ENCODE peak calls at places on chromosome 20, in four cellular contexts. One of them, this sample, is unnamed.

GRCh38 chr20:31712564-31713311 is 9.9 kb downstream of the BCL2L1 start:
- DNase-seq in K562: no peak
- DNase-seq in HepG2: peak; percentile 95
- DNase-seq in H1: peak; percentile 55
- DNase-seq in this sample: no peak

GRCh38 chr20:59508729-59509128 is 95.6 kb upstream of the PHACTR3 start:
- DNase-seq in K562: no peak
- DNase-seq in HepG2: no peak
- DNase-seq in H1: no peak
- DNase-seq in this sample: no peak

GRCh38 chr20:53942121-53942816 is 128.1 kb downstream of the BCAS1 start:
- DNase-seq in K562: no peak
- DNase-seq in HepG2: no peak
- DNase-seq in H1: peak; percentile 63
- DNase-seq in this sample: peak; percentile 63

GRCh38 chr20:32160341-32160740 is 47.2 kb downstream of the PLAGL2 start:
- DNase-seq in K562: no peak
- DNase-seq in HepG2: no peak
- DNase-seq in H1: no peak
- DNase-seq in this sample: no peak

GRCh38 chr20:48284837-48285236 is 499.6 kb upstream of the SULF2 start:
- DNase-seq in K562: no peak
- DNase-seq in HepG2: peak; percentile 64
- DNase-seq in H1: no peak
- DNase-seq in this sample: no peak

GRCh38 chr20:53033176-53033575 is 61.0 kb downstream of the TSHZ2 start:
- DNase-seq in K562: no peak
- DNase-seq in HepG2: no peak
- DNase-seq in H1: no peak
- DNase-seq in this sample: no peak

GRCh38 chr20:396619-397431 is 11.3 kb upstream of the RBCK1 start:
- DNase-seq in K562: no peak
- DNase-seq in HepG2: peak; percentile 99
- DNase-seq in H1: no peak
- DNase-seq in this sample: no peak

GRCh38 chr20:56360133-56360898 is 1.5 kb downstream of the FAM210B start:
- DNase-seq in K562: no peak
- DNase-seq in HepG2: peak; percentile 78
- DNase-seq in H1: no peak
- DNase-seq in this sample: no peak

GRCh38 chr20:49394264-49394663 is 88.2 kb downstream of the KCNB1 start:
- DNase-seq in K562: no peak
- DNase-seq in HepG2: no peak
- DNase-seq in H1: no peak
- DNase-seq in this sample: no peak

GRCh38 chr20:48357714-48358113 is 470.1 kb downstream of the PREX1 start:
- DNase-seq in K562: no peak
- DNase-seq in HepG2: no peak
- DNase-seq in H1: no peak
- DNase-seq in this sample: no peak

GRCh38 chr20:32358883-32359632 is 927 bp downstream of the ASXL1 start:
- DNase-seq in K562: peak; percentile 92
- DNase-seq in HepG2: peak; percentile 85
- DNase-seq in H1: peak; percentile 85
- DNase-seq in this sample: no peak

GRCh38 chr20:52936368-52936986 is 35.7 kb upstream of the TSHZ2 start:
- DNase-seq in K562: no peak
- DNase-seq in HepG2: no peak
- DNase-seq in H1: no peak
- DNase-seq in this sample: no peak

GRCh38 chr20:58004900-58005299 is 223.6 kb downstream of the ANKRD60 start:
- DNase-seq in K562: no peak
- DNase-seq in HepG2: no peak
- DNase-seq in H1: no peak
- DNase-seq in this sample: no peak

GRCh38 chr20:4887586-4887985 is 113.7 kb downstream of the SLC23A2 start:
- DNase-seq in K562: no peak
- DNase-seq in HepG2: no peak
- DNase-seq in H1: no peak
- DNase-seq in this sample: no peak

GRCh38 chr20:25984933-25985332 is 288.3 kb upstream of the ZNF337 start:
- DNase-seq in K562: peak; percentile 25
- DNase-seq in HepG2: no peak
- DNase-seq in H1: no peak
- DNase-seq in this sample: no peak

GRCh38 chr20:17873410-17874270 is 95.0 kb downstream of the SNX5 start:
- DNase-seq in K562: no peak
- DNase-seq in HepG2: peak; percentile 91
- DNase-seq in H1: no peak
- DNase-seq in this sample: no peak

GRCh38 chr20:24964518-24964838 is 15.4 kb downstream of the CST7 start:
- DNase-seq in K562: no peak
- DNase-seq in HepG2: no peak
- DNase-seq in H1: no peak
- DNase-seq in this sample: no peak

GRCh38 chr20:43583982-43584432 is 6.7 kb upstream of the IFT52 start:
- DNase-seq in K562: peak; percentile 73
- DNase-seq in HepG2: peak; percentile 95
- DNase-seq in H1: no peak
- DNase-seq in this sample: no peak

GRCh38 chr20:10047427-10047826 is 12.6 kb downstream of the ANKEF1 start:
- DNase-seq in K562: no peak
- DNase-seq in HepG2: peak; percentile 39
- DNase-seq in H1: peak; percentile 57
- DNase-seq in this sample: no peak

GRCh38 chr20:44394520-44395182 is 39.2 kb downstream of the HNF4A start:
- DNase-seq in K562: peak; percentile 80
- DNase-seq in HepG2: peak; percentile 100
- DNase-seq in H1: no peak
- DNase-seq in this sample: no peak

GRCh38 chr20:41231136-41231535 is 86.4 kb downstream of the ZHX3 start:
- DNase-seq in K562: no peak
- DNase-seq in HepG2: no peak
- DNase-seq in H1: no peak
- DNase-seq in this sample: no peak

GRCh38 chr20:32456869-32457421 is 98.8 kb downstream of the ASXL1 start:
- DNase-seq in K562: no peak
- DNase-seq in HepG2: no peak
- DNase-seq in H1: peak; percentile 93
- DNase-seq in this sample: no peak

GRCh38 chr20:32577023-32577422 is 8.1 kb downstream of the NOL4L start:
- DNase-seq in K562: no peak
- DNase-seq in HepG2: no peak
- DNase-seq in H1: no peak
- DNase-seq in this sample: no peak

GRCh38 chr20:44188752-44189151 is 1.8 kb upstream of the JPH2 start:
- DNase-seq in K562: no peak
- DNase-seq in HepG2: no peak
- DNase-seq in H1: peak; percentile 35
- DNase-seq in this sample: no peak

GRCh38 chr20:22586645-22587310 is 2.4 kb upstream of the FOXA2 start:
- DNase-seq in K562: peak; percentile 78
- DNase-seq in HepG2: peak; percentile 56
- DNase-seq in H1: peak; percentile 90
- DNase-seq in this sample: no peak

GRCh38 chr20:47792021-47792618 is 6.8 kb upstream of the SULF2 start:
- DNase-seq in K562: no peak
- DNase-seq in HepG2: no peak
- DNase-seq in H1: no peak
- DNase-seq in this sample: no peak

GRCh38 chr20:15138548-15139126 is 801.2 kb upstream of the FLRT3 start:
- DNase-seq in K562: no peak
- DNase-seq in HepG2: no peak
- DNase-seq in H1: no peak
- DNase-seq in this sample: no peak

GRCh38 chr20:32598606-32599005 is 13.5 kb upstream of the NOL4L start:
- DNase-seq in K562: no peak
- DNase-seq in HepG2: no peak
- DNase-seq in H1: no peak
- DNase-seq in this sample: no peak

GRCh38 chr20:9180480-9181257 is 111.8 kb downstream of the PLCB4 start:
- DNase-seq in K562: no peak
- DNase-seq in HepG2: no peak
- DNase-seq in H1: no peak
- DNase-seq in this sample: no peak

GRCh38 chr20:11537032-11537431 is 380.7 kb upstream of the BTBD3 start:
- DNase-seq in K562: no peak
- DNase-seq in HepG2: no peak
- DNase-seq in H1: no peak
- DNase-seq in this sample: no peak

GRCh38 chr20:40304119-40304518 is 384.9 kb downstream of the MAFB start:
- DNase-seq in K562: no peak
- DNase-seq in HepG2: no peak
- DNase-seq in H1: no peak
- DNase-seq in this sample: no peak

GRCh38 chr20:4604580-4604979 is 117.1 kb upstream of the PRND start:
- DNase-seq in K562: no peak
- DNase-seq in HepG2: no peak
- DNase-seq in H1: no peak
- DNase-seq in this sample: no peak

GRCh38 chr20:62952373-62953166 is at the start of gene SLC17A9:
- DNase-seq in K562: no peak
- DNase-seq in HepG2: peak; percentile 94
- DNase-seq in H1: peak; percentile 84
- DNase-seq in this sample: peak; percentile 37
- H2AFZ ChIP-seq in K562: no peak within 1 kb of the TSS
- H2AFZ ChIP-seq in HepG2: no peak within 1 kb of the TSS
- H2AFZ ChIP-seq in H1: no peak within 1 kb of the TSS
- H2AFZ ChIP-seq in this sample: peak within 1 kb of the TSS; percentile 89

GRCh38 chr20:61099786-61100185 is 152.3 kb upstream of the CDH4 start:
- DNase-seq in K562: no peak
- DNase-seq in HepG2: no peak
- DNase-seq in H1: no peak
- DNase-seq in this sample: no peak

GRCh38 chr20:61105395-61105794 is 146.7 kb upstream of the CDH4 start:
- DNase-seq in K562: no peak
- DNase-seq in HepG2: no peak
- DNase-seq in H1: no peak
- DNase-seq in this sample: no peak

GRCh38 chr20:61096463-61096862 is 155.6 kb upstream of the CDH4 start:
- DNase-seq in K562: no peak
- DNase-seq in HepG2: no peak
- DNase-seq in H1: no peak
- DNase-seq in this sample: no peak

GRCh38 chr20:61094581-61094980 is 157.5 kb upstream of the CDH4 start:
- DNase-seq in K562: no peak
- DNase-seq in HepG2: no peak
- DNase-seq in H1: no peak
- DNase-seq in this sample: no peak

GRCh38 chr20:61100489-61100888 is 151.6 kb upstream of the CDH4 start:
- DNase-seq in K562: no peak
- DNase-seq in HepG2: no peak
- DNase-seq in H1: no peak
- DNase-seq in this sample: no peak
- TF ChIP-seq KDM1A in K562: no peak
- TF ChIP-seq KDM1A in HepG2: no peak
- TF ChIP-seq KDM1A in H1: no peak
- TF ChIP-seq KDM1A in this sample: no peak

GRCh38 chr20:51128198-51128597 is 105.3 kb upstream of the KCNG1 start:
- DNase-seq in K562: no peak
- DNase-seq in HepG2: no peak
- DNase-seq in H1: no peak
- DNase-seq in this sample: no peak
- H2AFZ ChIP-seq in K562: no peak overlapping the region
- H2AFZ ChIP-seq in HepG2: no peak overlapping the region
- H2AFZ ChIP-seq in H1: no peak overlapping the region
- H2AFZ ChIP-seq in this sample: no peak overlapping the region

GRCh38 chr20:62876826-62877728 is 15.5 kb upstream of the TCFL5 start:
- DNase-seq in K562: no peak
- DNase-seq in HepG2: no peak
- DNase-seq in H1: no peak
- DNase-seq in this sample: no peak
- TF ChIP-seq KDM1A in K562: no peak
- TF ChIP-seq KDM1A in HepG2: no peak
- TF ChIP-seq KDM1A in H1: no peak
- TF ChIP-seq KDM1A in this sample: no peak

GRCh38 chr20:35436175-35436568 is 1.9 kb downstream of the GDF5 start:
- DNase-seq in K562: no peak
- DNase-seq in HepG2: no peak
- DNase-seq in H1: no peak
- DNase-seq in this sample: no peak

GRCh38 chr20:35434085-35435005 is 3.7 kb downstream of the GDF5 start:
- DNase-seq in K562: no peak
- DNase-seq in HepG2: no peak
- DNase-seq in H1: no peak
- DNase-seq in this sample: no peak

GRCh38 chr20:35432430-35432735 is 5.6 kb downstream of the GDF5 start:
- DNase-seq in K562: no peak
- DNase-seq in HepG2: no peak
- DNase-seq in H1: no peak
- DNase-seq in this sample: no peak

GRCh38 chr20:35433337-35433736 is 4.7 kb downstream of the GDF5 start:
- DNase-seq in K562: no peak
- DNase-seq in HepG2: no peak
- DNase-seq in H1: no peak
- DNase-seq in this sample: no peak

DNA sequence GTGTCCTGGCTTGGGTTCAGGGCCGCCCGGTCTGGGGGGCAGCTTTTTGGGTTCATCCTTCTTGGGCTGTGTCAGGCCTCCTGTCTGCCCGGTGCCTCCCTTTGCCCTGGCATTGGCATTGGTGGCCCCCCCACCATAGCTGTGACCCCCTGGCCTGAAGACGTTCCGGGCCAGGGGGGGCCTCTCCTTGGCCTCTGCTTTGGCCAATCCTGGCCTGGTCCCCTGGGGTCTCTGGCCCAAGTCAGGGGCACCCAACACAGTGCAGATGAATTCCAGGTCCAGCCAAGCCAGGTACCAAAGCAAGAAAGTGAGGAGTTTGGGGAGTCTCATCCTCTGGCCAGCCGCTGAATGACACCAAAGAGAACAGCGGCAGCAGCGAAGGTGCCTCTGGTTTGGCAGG is 429 bp downstream of the GDF5 start:
- DNase-seq in K562: no peak
- DNase-seq in HepG2: no peak
- DNase-seq in H1: no peak
- DNase-seq in this sample: no peak
- H2AFZ ChIP-seq in K562: peak overlapping the region; percentile 26
- H2AFZ ChIP-seq in HepG2: peak overlapping the region; percentile 24
- H2AFZ ChIP-seq in H1: peak overlapping the region; percentile 72
- H2AFZ ChIP-seq in this sample: no peak overlapping the region

GRCh38 chr20:21368791-21369190 is 28.5 kb downstream of the NKX2-4 start:
- DNase-seq in K562: no peak
- DNase-seq in HepG2: no peak
- DNase-seq in H1: no peak
- DNase-seq in this sample: no peak
- TF ChIP-seq KDM1A in K562: no peak
- TF ChIP-seq KDM1A in HepG2: no peak
- TF ChIP-seq KDM1A in H1: no peak
- TF ChIP-seq KDM1A in this sample: no peak

DNA sequence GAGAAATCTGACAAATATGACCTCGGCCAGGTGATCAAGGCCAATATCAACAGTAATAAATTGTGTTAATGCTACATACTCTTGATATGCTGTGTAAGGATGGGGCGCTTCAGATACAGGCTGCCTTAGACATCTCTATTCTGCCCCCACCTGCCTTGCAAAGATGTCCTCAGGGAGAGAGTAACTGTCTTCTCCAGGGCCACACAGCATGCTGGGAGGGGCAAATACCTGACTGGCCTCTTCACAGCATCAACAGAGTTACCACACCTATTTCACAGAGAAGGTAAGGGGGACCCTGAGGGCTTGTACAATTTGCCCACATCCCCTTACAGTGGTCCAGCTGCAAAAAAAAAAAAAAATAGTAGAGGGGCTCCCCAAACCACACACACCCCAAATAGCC is 17.2 kb upstream of the KIAA1755 start:
- DNase-seq in K562: no peak
- DNase-seq in HepG2: no peak
- DNase-seq in H1: no peak
- DNase-seq in this sample: no peak
- H2AFZ ChIP-seq in K562: no peak overlapping the region
- H2AFZ ChIP-seq in HepG2: no peak overlapping the region
- H2AFZ ChIP-seq in H1: no peak overlapping the region
- H2AFZ ChIP-seq in this sample: no peak overlapping the region

This sample was measured in GM12878.